ENCODE peak calls at places on chromosomes 7 and 10, in ten cellular contexts. One of them, this sample, is unnamed.

GRCh38 chr10:103668351-103669242 is 175.1 kb downstream of the NEURL1 start:
- DNase-seq in SK-N-SH: no peak
- DNase-seq in GM10248: peak
- DNase-seq in A549: no peak
- DNase-seq in colonic mucosa: peak
- DNase-seq in left lung: peak
- DNase-seq in heart left ventricle: peak
- DNase-seq in keratinocyte: no peak
- DNase-seq in omental fat pad: no peak
- DNase-seq in AG10803: peak
- DNase-seq in this sample: no peak

GRCh38 chr7:95630702-95631458 is 34.6 kb upstream of the PDK4 start:
- DNase-seq in SK-N-SH: no peak
- DNase-seq in GM10248: no peak
- DNase-seq in A549: no peak
- DNase-seq in colonic mucosa: no peak
- DNase-seq in left lung: no peak
- DNase-seq in heart left ventricle: no peak
- DNase-seq in keratinocyte: no peak
- DNase-seq in omental fat pad: no peak
- DNase-seq in AG10803: peak
- DNase-seq in this sample: no peak

GRCh38 chr7:12769464-12769863 is 82.0 kb downstream of the ARL4A start:
- DNase-seq in SK-N-SH: no peak
- DNase-seq in GM10248: no peak
- DNase-seq in A549: no peak
- DNase-seq in colonic mucosa: no peak
- DNase-seq in left lung: no peak
- DNase-seq in heart left ventricle: no peak
- DNase-seq in keratinocyte: no peak
- DNase-seq in omental fat pad: no peak
- DNase-seq in AG10803: peak
- DNase-seq in this sample: no peak

GRCh38 chr7:28933874-28934265 is 24.3 kb downstream of the TRIL start:
- DNase-seq in SK-N-SH: no peak
- DNase-seq in GM10248: no peak
- DNase-seq in A549: no peak
- DNase-seq in colonic mucosa: no peak
- DNase-seq in left lung: no peak
- DNase-seq in heart left ventricle: no peak
- DNase-seq in keratinocyte: no peak
- DNase-seq in omental fat pad: no peak
- DNase-seq in AG10803: no peak
- DNase-seq in this sample: no peak

GRCh38 chr7:152968003-152968402 is 208.5 kb downstream of the ACTR3B start:
- DNase-seq in SK-N-SH: no peak
- DNase-seq in GM10248: no peak
- DNase-seq in A549: no peak
- DNase-seq in colonic mucosa: no peak
- DNase-seq in left lung: no peak
- DNase-seq in heart left ventricle: no peak
- DNase-seq in keratinocyte: no peak
- DNase-seq in omental fat pad: no peak
- DNase-seq in AG10803: no peak
- DNase-seq in this sample: no peak

GRCh38 chr7:100080895-100081534 is 508 bp downstream of the ZNF3 start:
- DNase-seq in SK-N-SH: peak
- DNase-seq in GM10248: no peak
- DNase-seq in A549: no peak
- DNase-seq in colonic mucosa: no peak
- DNase-seq in left lung: no peak
- DNase-seq in heart left ventricle: no peak
- DNase-seq in keratinocyte: no peak
- DNase-seq in omental fat pad: no peak
- DNase-seq in AG10803: peak
- DNase-seq in this sample: no peak

GRCh38 chr7:107387077-107387476 is 82.8 kb upstream of the GPR22 start:
- DNase-seq in SK-N-SH: peak
- DNase-seq in GM10248: no peak
- DNase-seq in A549: no peak
- DNase-seq in colonic mucosa: no peak
- DNase-seq in left lung: peak
- DNase-seq in heart left ventricle: peak
- DNase-seq in keratinocyte: no peak
- DNase-seq in omental fat pad: no peak
- DNase-seq in AG10803: peak
- DNase-seq in this sample: no peak

GRCh38 chr7:47571355-47572100 is 10.4 kb downstream of the TNS3 start:
- DNase-seq in SK-N-SH: peak
- DNase-seq in GM10248: no peak
- DNase-seq in A549: no peak
- DNase-seq in colonic mucosa: peak
- DNase-seq in left lung: peak
- DNase-seq in heart left ventricle: peak
- DNase-seq in keratinocyte: peak
- DNase-seq in omental fat pad: no peak
- DNase-seq in AG10803: peak
- DNase-seq in this sample: no peak

GRCh38 chr7:156544199-156544598 is 96.4 kb upstream of the RNF32 start:
- DNase-seq in SK-N-SH: no peak
- DNase-seq in GM10248: no peak
- DNase-seq in A549: no peak
- DNase-seq in colonic mucosa: no peak
- DNase-seq in left lung: no peak
- DNase-seq in heart left ventricle: no peak
- DNase-seq in keratinocyte: no peak
- DNase-seq in omental fat pad: no peak
- DNase-seq in AG10803: no peak
- DNase-seq in this sample: no peak

GRCh38 chr7:46525876-46526275 is 604.8 kb upstream of the IGFBP3 start:
- DNase-seq in SK-N-SH: no peak
- DNase-seq in GM10248: no peak
- DNase-seq in A549: no peak
- DNase-seq in colonic mucosa: peak
- DNase-seq in left lung: no peak
- DNase-seq in heart left ventricle: no peak
- DNase-seq in keratinocyte: no peak
- DNase-seq in omental fat pad: no peak
- DNase-seq in AG10803: no peak
- DNase-seq in this sample: no peak

GRCh38 chr7:130369110-130369711 is 11.1 kb upstream of the CPA1 start:
- DNase-seq in SK-N-SH: peak
- DNase-seq in GM10248: no peak
- DNase-seq in A549: no peak
- DNase-seq in colonic mucosa: no peak
- DNase-seq in left lung: no peak
- DNase-seq in heart left ventricle: no peak
- DNase-seq in keratinocyte: no peak
- DNase-seq in omental fat pad: peak
- DNase-seq in AG10803: peak
- DNase-seq in this sample: no peak

GRCh38 chr7:140568021-140568813 is 72.4 kb downstream of the DENND2A start:
- DNase-seq in SK-N-SH: no peak
- DNase-seq in GM10248: no peak
- DNase-seq in A549: no peak
- DNase-seq in colonic mucosa: no peak
- DNase-seq in left lung: no peak
- DNase-seq in heart left ventricle: peak
- DNase-seq in keratinocyte: no peak
- DNase-seq in omental fat pad: no peak
- DNase-seq in AG10803: no peak
- DNase-seq in this sample: no peak

GRCh38 chr10:63214586-63214985 is 81.5 kb downstream of the NRBF2 start:
- DNase-seq in SK-N-SH: no peak
- DNase-seq in GM10248: no peak
- DNase-seq in A549: no peak
- DNase-seq in colonic mucosa: no peak
- DNase-seq in left lung: no peak
- DNase-seq in heart left ventricle: no peak
- DNase-seq in keratinocyte: no peak
- DNase-seq in omental fat pad: no peak
- DNase-seq in AG10803: no peak
- DNase-seq in this sample: no peak

GRCh38 chr10:84095821-84096497 is 43.4 kb upstream of the GHITM start:
- DNase-seq in SK-N-SH: peak
- DNase-seq in GM10248: no peak
- DNase-seq in A549: no peak
- DNase-seq in colonic mucosa: no peak
- DNase-seq in left lung: no peak
- DNase-seq in heart left ventricle: no peak
- DNase-seq in keratinocyte: no peak
- DNase-seq in omental fat pad: no peak
- DNase-seq in AG10803: peak
- DNase-seq in this sample: no peak

GRCh38 chr10:131216681-131217230 is 94.8 kb downstream of the TCERG1L start:
- DNase-seq in SK-N-SH: no peak
- DNase-seq in GM10248: no peak
- DNase-seq in A549: no peak
- DNase-seq in colonic mucosa: no peak
- DNase-seq in left lung: peak
- DNase-seq in heart left ventricle: no peak
- DNase-seq in keratinocyte: no peak
- DNase-seq in omental fat pad: no peak
- DNase-seq in AG10803: no peak
- DNase-seq in this sample: no peak

GRCh38 chr7:86733783-86734182 is 90.1 kb downstream of the GRM3 start:
- DNase-seq in SK-N-SH: no peak
- DNase-seq in GM10248: no peak
- DNase-seq in A549: no peak
- DNase-seq in colonic mucosa: no peak
- DNase-seq in left lung: no peak
- DNase-seq in heart left ventricle: no peak
- DNase-seq in keratinocyte: no peak
- DNase-seq in omental fat pad: no peak
- DNase-seq in AG10803: peak
- DNase-seq in this sample: no peak

GRCh38 chr7:123220396-123220795 is 20.6 kb upstream of the SLC13A1 start:
- DNase-seq in SK-N-SH: no peak
- DNase-seq in GM10248: no peak
- DNase-seq in A549: no peak
- DNase-seq in colonic mucosa: no peak
- DNase-seq in left lung: no peak
- DNase-seq in heart left ventricle: no peak
- DNase-seq in keratinocyte: no peak
- DNase-seq in omental fat pad: no peak
- DNase-seq in AG10803: no peak
- DNase-seq in this sample: no peak

GRCh38 chr10:69320521-69320920 is 42.2 kb downstream of the HK1 start:
- DNase-seq in SK-N-SH: no peak
- DNase-seq in GM10248: no peak
- DNase-seq in A549: no peak
- DNase-seq in colonic mucosa: no peak
- DNase-seq in left lung: no peak
- DNase-seq in heart left ventricle: peak
- DNase-seq in keratinocyte: no peak
- DNase-seq in omental fat pad: no peak
- DNase-seq in AG10803: no peak
- DNase-seq in this sample: no peak

GRCh38 chr10:69321037-69321715 is 42.9 kb downstream of the HK1 start:
- DNase-seq in SK-N-SH: no peak
- DNase-seq in GM10248: no peak
- DNase-seq in A549: no peak
- DNase-seq in colonic mucosa: no peak
- DNase-seq in left lung: no peak
- DNase-seq in heart left ventricle: no peak
- DNase-seq in keratinocyte: no peak
- DNase-seq in omental fat pad: no peak
- DNase-seq in AG10803: no peak
- DNase-seq in this sample: no peak

GRCh38 chr10:69318997-69319727 is 40.9 kb downstream of the HK1 start:
- DNase-seq in SK-N-SH: peak
- DNase-seq in GM10248: peak
- DNase-seq in A549: peak
- DNase-seq in colonic mucosa: peak
- DNase-seq in left lung: peak
- DNase-seq in heart left ventricle: peak
- DNase-seq in keratinocyte: no peak
- DNase-seq in omental fat pad: peak
- DNase-seq in AG10803: peak
- DNase-seq in this sample: peak

GRCh38 chr10:69318087-69318996 is 40.0 kb downstream of the HK1 start:
- DNase-seq in SK-N-SH: peak
- DNase-seq in GM10248: peak
- DNase-seq in A549: peak
- DNase-seq in colonic mucosa: peak
- DNase-seq in left lung: peak
- DNase-seq in heart left ventricle: peak
- DNase-seq in keratinocyte: no peak
- DNase-seq in omental fat pad: no peak
- DNase-seq in AG10803: peak
- DNase-seq in this sample: peak

GRCh38 chr10:69319911-69320316 is 41.6 kb downstream of the HK1 start:
- DNase-seq in SK-N-SH: peak
- DNase-seq in GM10248: no peak
- DNase-seq in A549: no peak
- DNase-seq in colonic mucosa: no peak
- DNase-seq in left lung: no peak
- DNase-seq in heart left ventricle: no peak
- DNase-seq in keratinocyte: no peak
- DNase-seq in omental fat pad: no peak
- DNase-seq in AG10803: no peak
- DNase-seq in this sample: no peak
- TF ChIP-seq CTCF in SK-N-SH: no peak
- TF ChIP-seq CTCF in GM10248: no peak
- TF ChIP-seq CTCF in A549: no peak
- TF ChIP-seq CTCF in colonic mucosa: no peak
- TF ChIP-seq CTCF in left lung: no peak
- TF ChIP-seq CTCF in heart left ventricle: no peak
- TF ChIP-seq CTCF in keratinocyte: no peak
- TF ChIP-seq CTCF in omental fat pad: no peak
- TF ChIP-seq CTCF in AG10803: no peak
- TF ChIP-seq CTCF in this sample: no peak

GRCh38 chr7:81053623-81054022 is 134.8 kb upstream of the SEMA3C start:
- DNase-seq in SK-N-SH: no peak
- DNase-seq in GM10248: no peak
- DNase-seq in A549: peak
- DNase-seq in colonic mucosa: no peak
- DNase-seq in left lung: no peak
- DNase-seq in heart left ventricle: no peak
- DNase-seq in keratinocyte: no peak
- DNase-seq in omental fat pad: no peak
- DNase-seq in AG10803: no peak
- DNase-seq in this sample: no peak
- TF ChIP-seq CTCF in SK-N-SH: no peak
- TF ChIP-seq CTCF in GM10248: no peak
- TF ChIP-seq CTCF in A549: no peak
- TF ChIP-seq CTCF in colonic mucosa: no peak
- TF ChIP-seq CTCF in left lung: no peak
- TF ChIP-seq CTCF in heart left ventricle: no peak
- TF ChIP-seq CTCF in keratinocyte: no peak
- TF ChIP-seq CTCF in omental fat pad: no peak
- TF ChIP-seq CTCF in AG10803: no peak
- TF ChIP-seq CTCF in this sample: no peak

GRCh38 chr7:70417061-70417655 is 714.8 kb upstream of the GALNT17 start:
- DNase-seq in SK-N-SH: peak
- DNase-seq in GM10248: no peak
- DNase-seq in A549: no peak
- DNase-seq in colonic mucosa: no peak
- DNase-seq in left lung: no peak
- DNase-seq in heart left ventricle: no peak
- DNase-seq in keratinocyte: no peak
- DNase-seq in omental fat pad: no peak
- DNase-seq in AG10803: no peak
- DNase-seq in this sample: no peak
- TF ChIP-seq CTCF in SK-N-SH: no peak
- TF ChIP-seq CTCF in GM10248: no peak
- TF ChIP-seq CTCF in A549: no peak
- TF ChIP-seq CTCF in colonic mucosa: no peak
- TF ChIP-seq CTCF in left lung: no peak
- TF ChIP-seq CTCF in heart left ventricle: no peak
- TF ChIP-seq CTCF in keratinocyte: peak
- TF ChIP-seq CTCF in omental fat pad: no peak
- TF ChIP-seq CTCF in AG10803: peak
- TF ChIP-seq CTCF in this sample: no peak

GRCh38 chr10:28541695-28542365 is 8.9 kb downstream of the WAC start:
- DNase-seq in SK-N-SH: peak
- DNase-seq in GM10248: no peak
- DNase-seq in A549: no peak
- DNase-seq in colonic mucosa: no peak
- DNase-seq in left lung: no peak
- DNase-seq in heart left ventricle: no peak
- DNase-seq in keratinocyte: no peak
- DNase-seq in omental fat pad: no peak
- DNase-seq in AG10803: no peak
- DNase-seq in this sample: no peak
- TF ChIP-seq CTCF in SK-N-SH: peak
- TF ChIP-seq CTCF in GM10248: no peak
- TF ChIP-seq CTCF in A549: peak
- TF ChIP-seq CTCF in colonic mucosa: no peak
- TF ChIP-seq CTCF in left lung: no peak
- TF ChIP-seq CTCF in heart left ventricle: no peak
- TF ChIP-seq CTCF in keratinocyte: no peak
- TF ChIP-seq CTCF in omental fat pad: no peak
- TF ChIP-seq CTCF in AG10803: no peak
- TF ChIP-seq CTCF in this sample: no peak

This sample was measured in CD14-positive monocyte.